ENCODE peak calls at places on chromosomes 1 and 21, in eight cellular contexts. One of them, this sample, is unnamed.

GRCh38 chr1:151839457-151840409 is at the start of gene C2CD4D:
- DNase-seq in stomach: peak
- DNase-seq in RWPE2: no peak
- DNase-seq in lower lobe of right lung: peak
- DNase-seq in RWPE1: peak
- DNase-seq in brain microvascular endothelial cell: no peak
- DNase-seq in AG04450: no peak
- DNase-seq in heart left ventricle: peak
- DNase-seq in this sample: peak

GRCh38 chr1:157992031-157992568 is 1.3 kb upstream of the KIRREL1 start:
- DNase-seq in stomach: peak
- DNase-seq in RWPE2: no peak
- DNase-seq in lower lobe of right lung: no peak
- DNase-seq in RWPE1: peak
- DNase-seq in brain microvascular endothelial cell: peak
- DNase-seq in AG04450: no peak
- DNase-seq in heart left ventricle: peak
- DNase-seq in this sample: no peak

GRCh38 chr1:65435987-65436386 is 15.5 kb downstream of the LEPR start:
- DNase-seq in stomach: no peak
- DNase-seq in RWPE2: no peak
- DNase-seq in lower lobe of right lung: no peak
- DNase-seq in RWPE1: no peak
- DNase-seq in brain microvascular endothelial cell: peak
- DNase-seq in AG04450: no peak
- DNase-seq in heart left ventricle: no peak
- DNase-seq in this sample: no peak

GRCh38 chr21:45945066-45945867 is 36.3 kb upstream of the COL6A1 start:
- DNase-seq in stomach: no peak
- DNase-seq in RWPE2: no peak
- DNase-seq in lower lobe of right lung: no peak
- DNase-seq in RWPE1: no peak
- DNase-seq in brain microvascular endothelial cell: no peak
- DNase-seq in AG04450: no peak
- DNase-seq in heart left ventricle: no peak
- DNase-seq in this sample: no peak

GRCh38 chr1:206812456-206812855 is 40.2 kb upstream of the IL10 start:
- DNase-seq in stomach: no peak
- DNase-seq in RWPE2: no peak
- DNase-seq in lower lobe of right lung: no peak
- DNase-seq in RWPE1: no peak
- DNase-seq in brain microvascular endothelial cell: no peak
- DNase-seq in AG04450: no peak
- DNase-seq in heart left ventricle: no peak
- DNase-seq in this sample: no peak

GRCh38 chr1:177444997-177445746 is 274.4 kb downstream of the BRINP2 start:
- DNase-seq in stomach: no peak
- DNase-seq in RWPE2: no peak
- DNase-seq in lower lobe of right lung: no peak
- DNase-seq in RWPE1: no peak
- DNase-seq in brain microvascular endothelial cell: no peak
- DNase-seq in AG04450: no peak
- DNase-seq in heart left ventricle: no peak
- DNase-seq in this sample: no peak

GRCh38 chr1:16088996-16089395 is 15.5 kb upstream of the FAM131C start:
- DNase-seq in stomach: no peak
- DNase-seq in RWPE2: no peak
- DNase-seq in lower lobe of right lung: no peak
- DNase-seq in RWPE1: peak
- DNase-seq in brain microvascular endothelial cell: peak
- DNase-seq in AG04450: peak
- DNase-seq in heart left ventricle: no peak
- DNase-seq in this sample: no peak

GRCh38 chr1:245052258-245052657 is 102.5 kb upstream of the KIF26B start:
- DNase-seq in stomach: no peak
- DNase-seq in RWPE2: no peak
- DNase-seq in lower lobe of right lung: no peak
- DNase-seq in RWPE1: no peak
- DNase-seq in brain microvascular endothelial cell: no peak
- DNase-seq in AG04450: no peak
- DNase-seq in heart left ventricle: no peak
- DNase-seq in this sample: no peak

GRCh38 chr1:16724718-16725438 is 15.4 kb upstream of the RNU1-4 start:
- DNase-seq in stomach: peak
- DNase-seq in RWPE2: peak
- DNase-seq in lower lobe of right lung: no peak
- DNase-seq in RWPE1: no peak
- DNase-seq in brain microvascular endothelial cell: no peak
- DNase-seq in AG04450: no peak
- DNase-seq in heart left ventricle: peak
- DNase-seq in this sample: no peak

GRCh38 chr1:41368801-41369200 is 7.6 kb downstream of the FOXO6 start:
- DNase-seq in stomach: no peak
- DNase-seq in RWPE2: no peak
- DNase-seq in lower lobe of right lung: no peak
- DNase-seq in RWPE1: no peak
- DNase-seq in brain microvascular endothelial cell: no peak
- DNase-seq in AG04450: no peak
- DNase-seq in heart left ventricle: no peak
- DNase-seq in this sample: no peak

GRCh38 chr1:41369531-41369930 is 8.3 kb downstream of the FOXO6 start:
- DNase-seq in stomach: no peak
- DNase-seq in RWPE2: no peak
- DNase-seq in lower lobe of right lung: no peak
- DNase-seq in RWPE1: no peak
- DNase-seq in brain microvascular endothelial cell: no peak
- DNase-seq in AG04450: no peak
- DNase-seq in heart left ventricle: no peak
- DNase-seq in this sample: no peak

GRCh38 chr1:41366428-41367101 is 5.3 kb downstream of the FOXO6 start:
- DNase-seq in stomach: peak
- DNase-seq in RWPE2: no peak
- DNase-seq in lower lobe of right lung: no peak
- DNase-seq in RWPE1: no peak
- DNase-seq in brain microvascular endothelial cell: no peak
- DNase-seq in AG04450: no peak
- DNase-seq in heart left ventricle: no peak
- DNase-seq in this sample: peak

GRCh38 chr1:41367102-41367537 is 5.9 kb downstream of the FOXO6 start:
- DNase-seq in stomach: no peak
- DNase-seq in RWPE2: no peak
- DNase-seq in lower lobe of right lung: no peak
- DNase-seq in RWPE1: no peak
- DNase-seq in brain microvascular endothelial cell: no peak
- DNase-seq in AG04450: no peak
- DNase-seq in heart left ventricle: no peak
- DNase-seq in this sample: no peak

DNA sequence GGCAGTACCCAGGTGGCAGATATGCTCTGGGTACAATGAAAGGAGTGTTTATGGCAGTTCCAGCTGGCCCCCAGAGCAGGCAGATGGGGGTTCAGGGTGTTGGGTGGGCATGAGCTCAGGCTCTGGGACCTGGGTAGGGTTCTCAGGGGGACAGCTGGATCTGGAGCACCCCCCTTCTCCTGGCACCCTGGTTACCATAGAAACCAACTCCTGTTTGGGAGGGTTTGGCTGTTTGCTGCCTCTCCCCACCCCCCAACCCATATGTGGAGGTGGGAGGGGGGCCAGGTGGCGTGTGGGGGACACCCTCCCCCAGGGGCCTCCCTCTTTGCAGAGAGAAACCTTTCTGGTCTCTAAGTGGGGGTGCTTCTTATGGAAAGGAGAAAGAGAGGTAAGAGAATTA is 7.2 kb downstream of the FOXO6 start:
- DNase-seq in stomach: no peak
- DNase-seq in RWPE2: no peak
- DNase-seq in lower lobe of right lung: no peak
- DNase-seq in RWPE1: no peak
- DNase-seq in brain microvascular endothelial cell: no peak
- DNase-seq in AG04450: no peak
- DNase-seq in heart left ventricle: no peak
- DNase-seq in this sample: no peak
- TF ChIP-seq CTCF in stomach: no peak
- TF ChIP-seq CTCF in RWPE2: no peak
- TF ChIP-seq CTCF in lower lobe of right lung: no peak
- TF ChIP-seq CTCF in RWPE1: no peak
- TF ChIP-seq CTCF in brain microvascular endothelial cell: no peak
- TF ChIP-seq CTCF in AG04450: no peak
- TF ChIP-seq CTCF in heart left ventricle: no peak
- TF ChIP-seq CTCF in this sample: no peak

DNA sequence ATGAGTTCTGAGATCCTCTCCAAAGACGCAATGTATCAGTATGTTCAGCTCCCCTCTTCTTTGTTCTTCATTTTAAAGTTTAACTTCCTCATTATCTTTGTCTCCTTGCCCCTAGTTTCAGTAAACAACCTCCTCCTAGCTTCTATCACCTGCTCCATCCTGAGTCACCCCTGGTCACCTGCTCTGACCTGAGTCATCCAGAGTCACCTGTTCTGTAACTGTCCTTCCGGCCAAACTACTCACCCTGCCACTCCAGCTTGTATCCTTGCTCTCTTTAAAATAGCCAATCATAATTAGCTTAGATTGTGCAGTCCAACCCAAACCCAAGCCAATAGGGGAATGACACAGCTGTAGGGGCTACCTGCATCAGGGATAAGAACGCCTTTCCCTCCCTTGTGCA is 332.0 kb downstream of the OLFM3 start:
- DNase-seq in stomach: no peak
- DNase-seq in RWPE2: no peak
- DNase-seq in lower lobe of right lung: no peak
- DNase-seq in RWPE1: no peak
- DNase-seq in brain microvascular endothelial cell: no peak
- DNase-seq in AG04450: no peak
- DNase-seq in heart left ventricle: no peak
- DNase-seq in this sample: no peak
- H3K27ac ChIP-seq in stomach: no peak
- H3K27ac ChIP-seq in RWPE2: no peak
- H3K27ac ChIP-seq in lower lobe of right lung: no peak
- H3K27ac ChIP-seq in RWPE1: no peak
- H3K27ac ChIP-seq in brain microvascular endothelial cell: no peak
- H3K27ac ChIP-seq in AG04450: no peak
- H3K27ac ChIP-seq in heart left ventricle: no peak
- H3K27ac ChIP-seq in this sample: no peak

DNA sequence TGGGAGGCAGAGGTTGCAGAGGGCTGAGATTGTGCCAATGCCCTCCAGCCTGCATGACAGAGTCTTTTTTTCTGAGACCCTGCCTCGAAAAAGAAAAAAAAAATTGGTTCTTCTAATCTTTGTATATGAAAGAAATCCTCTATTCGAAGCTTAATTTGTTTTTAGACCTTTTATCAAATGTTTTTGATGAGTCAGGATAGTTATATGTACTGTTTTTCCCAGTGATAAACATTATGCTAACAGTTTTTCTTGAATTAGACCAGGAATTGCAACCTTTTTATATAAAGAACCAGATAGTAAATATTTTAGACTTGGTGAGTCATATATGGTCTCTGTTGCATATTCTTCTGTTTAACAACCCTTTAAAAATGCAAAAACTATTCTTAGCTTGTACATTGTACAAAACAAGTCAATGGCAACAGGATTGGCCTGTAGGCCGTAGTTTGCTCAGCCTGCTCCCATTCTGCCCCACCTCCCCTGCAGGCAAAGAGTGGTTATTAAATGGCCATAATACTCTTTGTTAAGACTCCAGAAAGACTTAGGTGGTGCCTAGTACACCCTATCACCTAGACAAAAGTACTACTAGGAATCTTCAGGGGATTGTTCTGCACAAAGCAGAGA is 45.2 kb downstream of the LYST start:
- DNase-seq in stomach: no peak
- DNase-seq in RWPE2: no peak
- DNase-seq in lower lobe of right lung: no peak
- DNase-seq in RWPE1: no peak
- DNase-seq in brain microvascular endothelial cell: peak
- DNase-seq in AG04450: peak
- DNase-seq in heart left ventricle: no peak
- DNase-seq in this sample: no peak
- TF ChIP-seq CTCF in stomach: no peak
- TF ChIP-seq CTCF in RWPE2: no peak
- TF ChIP-seq CTCF in lower lobe of right lung: no peak
- TF ChIP-seq CTCF in RWPE1: no peak
- TF ChIP-seq CTCF in brain microvascular endothelial cell: peak
- TF ChIP-seq CTCF in AG04450: peak
- TF ChIP-seq CTCF in heart left ventricle: no peak
- TF ChIP-seq CTCF in this sample: no peak

GRCh38 chr1:3188150-3188971 is 119.4 kb downstream of the PRDM16 start:
- DNase-seq in stomach: peak
- DNase-seq in RWPE2: no peak
- DNase-seq in lower lobe of right lung: peak
- DNase-seq in RWPE1: no peak
- DNase-seq in brain microvascular endothelial cell: no peak
- DNase-seq in AG04450: no peak
- DNase-seq in heart left ventricle: no peak
- DNase-seq in this sample: no peak

GRCh38 chr1:3186526-3186921 is 117.5 kb downstream of the PRDM16 start:
- DNase-seq in stomach: peak
- DNase-seq in RWPE2: no peak
- DNase-seq in lower lobe of right lung: peak
- DNase-seq in RWPE1: peak
- DNase-seq in brain microvascular endothelial cell: peak
- DNase-seq in AG04450: peak
- DNase-seq in heart left ventricle: peak
- DNase-seq in this sample: no peak

GRCh38 chr1:3190256-3191041 is 121.4 kb downstream of the PRDM16 start:
- DNase-seq in stomach: no peak
- DNase-seq in RWPE2: no peak
- DNase-seq in lower lobe of right lung: no peak
- DNase-seq in RWPE1: no peak
- DNase-seq in brain microvascular endothelial cell: no peak
- DNase-seq in AG04450: no peak
- DNase-seq in heart left ventricle: no peak
- DNase-seq in this sample: no peak

GRCh38 chr1:3185896-3186525 is 117.0 kb downstream of the PRDM16 start:
- DNase-seq in stomach: no peak
- DNase-seq in RWPE2: no peak
- DNase-seq in lower lobe of right lung: no peak
- DNase-seq in RWPE1: no peak
- DNase-seq in brain microvascular endothelial cell: no peak
- DNase-seq in AG04450: no peak
- DNase-seq in heart left ventricle: no peak
- DNase-seq in this sample: no peak

DNA sequence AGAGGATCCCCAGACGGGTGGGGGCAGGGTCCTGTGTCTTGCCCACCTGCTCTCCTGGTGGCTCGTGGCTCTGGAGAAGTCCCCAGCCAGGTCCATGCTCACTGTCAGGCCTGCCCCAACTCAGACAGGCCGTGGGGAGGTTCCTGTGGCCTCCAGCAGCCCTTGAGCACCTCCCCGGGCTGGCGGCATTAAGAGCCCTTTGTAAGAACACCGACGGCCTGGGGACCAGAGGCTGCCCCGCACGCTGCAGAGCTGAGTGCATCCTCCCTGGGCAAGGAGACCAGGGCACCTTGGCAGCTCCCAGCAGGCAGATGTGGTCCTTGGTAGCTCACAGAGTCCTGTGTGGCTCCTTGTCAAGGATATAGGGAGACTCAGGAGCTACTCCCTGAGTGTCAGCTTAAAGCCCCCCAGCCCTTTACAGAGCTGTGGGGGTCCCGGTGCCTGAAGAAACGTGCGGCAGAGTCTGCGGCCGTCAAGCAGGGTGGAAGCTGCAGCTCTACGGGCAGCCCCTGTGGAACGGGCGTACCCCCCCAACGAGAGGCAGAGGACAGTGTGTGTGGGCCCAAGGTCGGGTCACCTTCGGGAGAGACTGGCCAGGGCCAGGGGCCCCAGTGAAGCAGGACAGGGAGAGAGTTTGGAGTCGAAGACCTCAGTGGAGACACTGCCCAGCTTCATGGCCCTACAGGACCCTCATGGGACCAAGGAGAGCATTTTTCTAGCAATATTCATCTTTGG is 118.6 kb downstream of the PRDM16 start:
- DNase-seq in stomach: no peak
- DNase-seq in RWPE2: no peak
- DNase-seq in lower lobe of right lung: no peak
- DNase-seq in RWPE1: no peak
- DNase-seq in brain microvascular endothelial cell: no peak
- DNase-seq in AG04450: no peak
- DNase-seq in heart left ventricle: no peak
- DNase-seq in this sample: no peak
- H3K27ac ChIP-seq in stomach: peak
- H3K27ac ChIP-seq in RWPE2: no peak
- H3K27ac ChIP-seq in lower lobe of right lung: peak
- H3K27ac ChIP-seq in RWPE1: no peak
- H3K27ac ChIP-seq in brain microvascular endothelial cell: no peak
- H3K27ac ChIP-seq in AG04450: no peak
- H3K27ac ChIP-seq in heart left ventricle: peak
- H3K27ac ChIP-seq in this sample: no peak